ENCODE peak calls at places on chromosomes 6 and 20, in six cellular contexts. A is uterus, T is tibial nerve, N is suprapubic skin, V is A549, W is esophagus squamous epithelium. B is an unnamed sample.

GRCh38 chr20:53852025-53852424 is 218.4 kb downstream of the BCAS1 start:
- DNase-seq in A (no peak), T (no peak), N (no peak), V (no peak), W (no peak), B (no peak)

GRCh38 chr20:45124365-45124764 is at the start of gene WFDC12:
- DNase-seq in A (no peak), T (no peak), N (no peak), V (no peak), W (no peak), B (no peak)

GRCh38 chr6:46306429-46306828 is 135.6 kb upstream of the ENPP5 start:
- DNase-seq in A (no peak), T (no peak), N (no peak), V (no peak), W (no peak), B (no peak)

GRCh38 chr6:121887724-121888123 is 452.3 kb downstream of the GJA1 start:
- DNase-seq in A (no peak), T (no peak), N (no peak), V (no peak), W (no peak), B (no peak)

GRCh38 chr6:16540804-16541752 is 220.2 kb downstream of the ATXN1 start:
- DNase-seq in A (peak; percentile 46), T (peak; percentile 21), N (no peak), V (peak; percentile 3), W (no peak), B (no peak)

GRCh38 chr20:3728876-3729275 is 3.6 kb upstream of the HSPA12B start:
- DNase-seq in A (no peak), T (no peak), N (no peak), V (no peak), W (no peak), B (no peak)

GRCh38 chr6:11918021-11918738 is 93.9 kb upstream of the HIVEP1 start:
- DNase-seq in A (no peak), T (no peak), N (no peak), V (no peak), W (no peak), B (no peak)

GRCh38 chr6:2102316-2102883 is 143.0 kb downstream of the GMDS start:
- DNase-seq in A (no peak), T (no peak), N (no peak), V (no peak), W (no peak), B (no peak)

GRCh38 chr6:152723398-152723797 is 25.7 kb downstream of the MYCT1 start:
- DNase-seq in A (no peak), T (no peak), N (no peak), V (peak; percentile 7), W (no peak), B (no peak)

GRCh38 chr6:143329323-143329722 is 121.2 kb downstream of the ADAT2 start:
- DNase-seq in A (no peak), T (no peak), N (no peak), V (no peak), W (no peak), B (no peak)

GRCh38 chr6:38350220-38350619 is 289.5 kb downstream of the BTBD9 start:
- DNase-seq in A (no peak), T (no peak), N (no peak), V (no peak), W (no peak), B (no peak)

GRCh38 chr6:16388488-16388887 is 150.1 kb downstream of the GMPR start:
- DNase-seq in A (no peak), T (no peak), N (no peak), V (no peak), W (no peak), B (no peak)

GRCh38 chr20:6381887-6382286 is 259.1 kb upstream of the FERMT1 start:
- DNase-seq in A (no peak), T (no peak), N (no peak), V (peak; percentile 11), W (no peak), B (no peak)

GRCh38 chr6:17268114-17268513 is 13.0 kb upstream of the RBM24 start:
- DNase-seq in A (no peak), T (no peak), N (no peak), V (no peak), W (no peak), B (no peak)

GRCh38 chr6:21800948-21801438 is 207.4 kb downstream of the SOX4 start:
- DNase-seq in A (no peak), T (no peak), N (no peak), V (peak; percentile 89), W (no peak), B (no peak)

GRCh38 chr6:123417411-123417810 is 219.3 kb downstream of the TRDN start:
- DNase-seq in A (no peak), T (no peak), N (no peak), V (no peak), W (no peak), B (no peak)

GRCh38 chr6:16669227-16669626 is 92.0 kb downstream of the ATXN1 start:
- DNase-seq in A (no peak), T (no peak), N (no peak), V (peak; percentile 54), W (no peak), B (no peak)

GRCh38 chr6:1067346-1067745 is 244.6 kb upstream of the FOXQ1 start:
- DNase-seq in A (no peak), T (no peak), N (no peak), V (no peak), W (no peak), B (no peak)

GRCh38 chr6:129628101-129628815 is 81.7 kb downstream of the ARHGAP18 start:
- DNase-seq in A (no peak), T (no peak), N (no peak), V (no peak), W (no peak), B (no peak)

GRCh38 chr6:112018619-112019416 is 35.1 kb upstream of the CCN6 start:
- DNase-seq in A (peak; percentile 45), T (no peak), N (peak; percentile 80), V (no peak), W (no peak), B (peak; percentile 34)

GRCh38 chr6:31776563-31776960 is 566 bp downstream of the VWA7 start:
- DNase-seq in A (no peak), T (no peak), N (no peak), V (peak; percentile 24), W (no peak), B (peak; percentile 71)

GRCh38 chr6:123415844-123416468 is 220.8 kb downstream of the TRDN start:
- DNase-seq in A (peak; percentile 15), T (peak; percentile 42), N (no peak), V (peak; percentile 62), W (no peak), B (peak; percentile 91)

GRCh38 chr20:7926767-7927166 is 13.5 kb downstream of the HAO1 start:
- DNase-seq in A (no peak), T (no peak), N (no peak), V (peak; percentile 44), W (no peak), B (no peak)

GRCh38 chr6:43090557-43090952 is 14.4 kb downstream of the PTK7 start:
- DNase-seq in A (no peak), T (no peak), N (no peak), V (no peak), W (no peak), B (no peak)

GRCh38 chr6:12313992-12314589 is 23.9 kb downstream of the EDN1 start:
- DNase-seq in A (no peak), T (no peak), N (no peak), V (peak; percentile 95), W (no peak), B (no peak)

GRCh38 chr6:154768280-154768679 is 35.1 kb downstream of the SCAF8 start:
- DNase-seq in A (no peak), T (no peak), N (no peak), V (no peak), W (no peak), B (no peak)

GRCh38 chr6:126620747-126621146 is 280.8 kb downstream of the CENPW start:
- DNase-seq in A (no peak), T (no peak), N (no peak), V (no peak), W (no peak), B (no peak)

GRCh38 chr6:126618639-126619331 is 278.9 kb downstream of the CENPW start:
- DNase-seq in A (no peak), T (no peak), N (no peak), V (no peak), W (no peak), B (no peak)

DNA sequence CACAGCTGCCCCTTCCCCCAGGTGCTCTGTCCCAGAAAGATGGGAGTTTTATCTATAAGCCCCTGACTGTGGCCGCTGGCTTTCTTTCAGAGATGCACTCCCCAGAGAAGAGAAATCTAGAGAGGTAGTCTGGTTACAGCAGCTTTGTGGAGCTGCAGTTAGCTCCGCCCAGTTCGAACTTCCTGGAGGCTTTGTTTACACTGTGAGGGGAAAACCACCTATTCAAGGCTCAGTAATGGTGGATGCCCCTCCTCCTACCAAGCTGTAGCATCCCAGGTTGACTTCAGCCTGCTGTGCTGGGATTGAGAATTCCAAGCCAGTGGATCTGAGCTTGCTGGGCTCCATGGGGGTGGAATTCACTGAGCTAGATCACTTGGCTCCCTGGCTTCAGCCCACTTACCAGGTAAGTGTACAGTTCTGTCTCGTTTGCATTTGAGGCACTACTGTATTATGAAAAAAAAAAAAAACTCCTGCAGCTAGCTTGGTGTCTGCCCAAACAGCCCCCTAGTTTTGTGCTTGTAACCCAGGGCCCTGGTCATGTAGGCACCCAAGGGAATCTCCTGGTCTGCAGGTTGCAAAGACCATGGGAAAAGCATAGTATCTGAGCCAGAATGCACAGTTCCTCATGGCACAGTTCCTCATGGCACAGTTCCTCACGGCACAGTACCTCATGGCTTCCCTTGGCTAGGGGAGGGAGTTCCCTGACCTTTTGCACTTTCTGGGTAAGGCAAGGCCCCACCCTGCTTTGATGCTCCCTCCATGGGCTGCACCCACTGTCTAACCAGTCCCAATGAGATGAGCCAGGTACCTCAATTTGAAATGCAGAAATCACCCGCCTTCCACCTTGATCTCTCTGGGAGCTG is 275.0 kb downstream of the CENPW start:
- DNase-seq in A (no peak), T (no peak), N (no peak), V (no peak), W (no peak), B (no peak)
- TF ChIP-seq POLR2A in A (no peak), T (no peak), N (no peak), V (no peak), W (no peak), B (no peak)

DNA sequence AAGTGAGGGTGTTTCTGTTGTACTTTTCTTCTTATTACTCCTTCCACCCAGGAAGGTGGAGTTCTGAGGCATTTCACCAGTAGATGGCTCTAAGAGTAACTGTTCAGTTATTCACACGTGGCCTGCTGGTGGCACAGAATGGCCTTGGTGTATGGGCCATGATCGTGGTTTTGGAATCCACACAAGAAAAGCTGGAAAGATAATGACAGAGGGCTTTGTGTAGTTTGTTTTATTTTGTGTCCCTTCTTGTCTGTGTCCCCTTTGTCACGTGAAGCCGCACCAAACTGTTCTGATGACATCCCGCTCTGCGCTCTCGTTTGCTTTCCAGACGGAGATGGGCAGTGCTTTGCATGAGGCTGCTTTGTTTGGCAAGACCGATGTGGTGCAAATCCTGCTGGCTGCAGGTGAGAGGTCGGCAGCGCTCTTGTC is 93.4 kb downstream of the ANKS1A start:
- DNase-seq in A (no peak), T (no peak), N (no peak), V (peak; percentile 29), W (no peak), B (peak; percentile 58)
- TF ChIP-seq CTCF in A (no peak), T (no peak), N (no peak), V (peak; percentile 34), W (peak; percentile 13), B (peak; percentile 38)

GRCh38 chr20:51562334-51563140 is 20.0 kb upstream of the NFATC2 start:
- DNase-seq in A (peak; percentile 93), T (peak; percentile 78), N (peak; percentile 88), V (peak; percentile 90), W (no peak), B (peak; percentile 85)
- TF ChIP-seq POLR2A in A (peak; percentile 8), T (peak; percentile 67), N (peak; percentile 84), V (no peak), W (no peak), B (no peak)

GRCh38 chr20:36717657-36718056 is 28.2 kb downstream of the NDRG3 start:
- DNase-seq in A (no peak), T (no peak), N (no peak), V (peak; percentile 21), W (no peak), B (no peak)
- TF ChIP-seq CTCF in A (no peak), T (no peak), N (no peak), V (peak; percentile 15), W (no peak), B (peak; percentile 40)